ENCODE peak calls at places on chromosomes 11 and 22, in seven cellular contexts. One of them, this sample, is unnamed.

GRCh38 chr11:108239076-108239475 is 16.2 kb downstream of the ATM start:
- DNase-seq in fibroblast of pulmonary artery: no peak
- DNase-seq in activated CD4-positive, CD25-positive, alpha-beta regulatory T cell: no peak
- DNase-seq in ovary: no peak
- DNase-seq in left cardiac atrium: no peak
- DNase-seq in NCI-H1417 treated with DMSO at 0.1 percent for 48 hours: no peak
- DNase-seq in GOT3: no peak
- DNase-seq in this sample: peak

GRCh38 chr22:49754674-49755590 is 72.7 kb downstream of the BRD1 start:
- DNase-seq in fibroblast of pulmonary artery: no peak
- DNase-seq in activated CD4-positive, CD25-positive, alpha-beta regulatory T cell: no peak
- DNase-seq in ovary: no peak
- DNase-seq in left cardiac atrium: no peak
- DNase-seq in NCI-H1417 treated with DMSO at 0.1 percent for 48 hours: no peak
- DNase-seq in GOT3: no peak
- DNase-seq in this sample: no peak

GRCh38 chr11:78100276-78101040 is 20.8 kb upstream of the NDUFC2 start:
- DNase-seq in fibroblast of pulmonary artery: no peak
- DNase-seq in activated CD4-positive, CD25-positive, alpha-beta regulatory T cell: no peak
- DNase-seq in ovary: no peak
- DNase-seq in left cardiac atrium: no peak
- DNase-seq in NCI-H1417 treated with DMSO at 0.1 percent for 48 hours: no peak
- DNase-seq in GOT3: no peak
- DNase-seq in this sample: no peak

GRCh38 chr11:131511794-131512193 is 141.4 kb downstream of the NTM start:
- DNase-seq in fibroblast of pulmonary artery: no peak
- DNase-seq in activated CD4-positive, CD25-positive, alpha-beta regulatory T cell: no peak
- DNase-seq in ovary: no peak
- DNase-seq in left cardiac atrium: no peak
- DNase-seq in NCI-H1417 treated with DMSO at 0.1 percent for 48 hours: no peak
- DNase-seq in GOT3: no peak
- DNase-seq in this sample: no peak

GRCh38 chr11:45089251-45089650 is 57.2 kb upstream of the PRDM11 start:
- DNase-seq in fibroblast of pulmonary artery: peak
- DNase-seq in activated CD4-positive, CD25-positive, alpha-beta regulatory T cell: no peak
- DNase-seq in ovary: peak
- DNase-seq in left cardiac atrium: peak
- DNase-seq in NCI-H1417 treated with DMSO at 0.1 percent for 48 hours: no peak
- DNase-seq in GOT3: no peak
- DNase-seq in this sample: no peak

GRCh38 chr11:73342633-73343032 is 33.6 kb upstream of the RELT start:
- DNase-seq in fibroblast of pulmonary artery: no peak
- DNase-seq in activated CD4-positive, CD25-positive, alpha-beta regulatory T cell: no peak
- DNase-seq in ovary: no peak
- DNase-seq in left cardiac atrium: no peak
- DNase-seq in NCI-H1417 treated with DMSO at 0.1 percent for 48 hours: no peak
- DNase-seq in GOT3: no peak
- DNase-seq in this sample: no peak

GRCh38 chr11:65522640-65523322 is 2.1 kb upstream of the SCYL1 start:
- DNase-seq in fibroblast of pulmonary artery: peak
- DNase-seq in activated CD4-positive, CD25-positive, alpha-beta regulatory T cell: no peak
- DNase-seq in ovary: no peak
- DNase-seq in left cardiac atrium: no peak
- DNase-seq in NCI-H1417 treated with DMSO at 0.1 percent for 48 hours: no peak
- DNase-seq in GOT3: no peak
- DNase-seq in this sample: no peak

GRCh38 chr11:22338465-22338810 is 257 bp downstream of the SLC17A6 start:
- DNase-seq in fibroblast of pulmonary artery: no peak
- DNase-seq in activated CD4-positive, CD25-positive, alpha-beta regulatory T cell: no peak
- DNase-seq in ovary: no peak
- DNase-seq in left cardiac atrium: no peak
- DNase-seq in NCI-H1417 treated with DMSO at 0.1 percent for 48 hours: no peak
- DNase-seq in GOT3: no peak
- DNase-seq in this sample: no peak

GRCh38 chr11:33197915-33198727 is 36.8 kb upstream of the CSTF3 start:
- DNase-seq in fibroblast of pulmonary artery: peak
- DNase-seq in activated CD4-positive, CD25-positive, alpha-beta regulatory T cell: no peak
- DNase-seq in ovary: no peak
- DNase-seq in left cardiac atrium: no peak
- DNase-seq in NCI-H1417 treated with DMSO at 0.1 percent for 48 hours: no peak
- DNase-seq in GOT3: no peak
- DNase-seq in this sample: no peak

GRCh38 chr11:112812719-112813118 is 148.5 kb upstream of the NCAM1 start:
- DNase-seq in fibroblast of pulmonary artery: no peak
- DNase-seq in activated CD4-positive, CD25-positive, alpha-beta regulatory T cell: no peak
- DNase-seq in ovary: no peak
- DNase-seq in left cardiac atrium: no peak
- DNase-seq in NCI-H1417 treated with DMSO at 0.1 percent for 48 hours: no peak
- DNase-seq in GOT3: no peak
- DNase-seq in this sample: no peak

GRCh38 chr11:47924184-47924671 is 56.1 kb upstream of the PTPRJ start:
- DNase-seq in fibroblast of pulmonary artery: no peak
- DNase-seq in activated CD4-positive, CD25-positive, alpha-beta regulatory T cell: no peak
- DNase-seq in ovary: no peak
- DNase-seq in left cardiac atrium: no peak
- DNase-seq in NCI-H1417 treated with DMSO at 0.1 percent for 48 hours: no peak
- DNase-seq in GOT3: no peak
- DNase-seq in this sample: no peak

GRCh38 chr11:36361472-36361871 is 65.4 kb downstream of the PRR5L start:
- DNase-seq in fibroblast of pulmonary artery: peak
- DNase-seq in activated CD4-positive, CD25-positive, alpha-beta regulatory T cell: no peak
- DNase-seq in ovary: no peak
- DNase-seq in left cardiac atrium: no peak
- DNase-seq in NCI-H1417 treated with DMSO at 0.1 percent for 48 hours: no peak
- DNase-seq in GOT3: no peak
- DNase-seq in this sample: no peak

GRCh38 chr22:45686004-45686403 is 14.4 kb downstream of the ATXN10 start:
- DNase-seq in fibroblast of pulmonary artery: no peak
- DNase-seq in activated CD4-positive, CD25-positive, alpha-beta regulatory T cell: no peak
- DNase-seq in ovary: no peak
- DNase-seq in left cardiac atrium: no peak
- DNase-seq in NCI-H1417 treated with DMSO at 0.1 percent for 48 hours: no peak
- DNase-seq in GOT3: no peak
- DNase-seq in this sample: no peak

GRCh38 chr11:4677948-4678347 is 19.7 kb downstream of the OR51E2 start:
- DNase-seq in fibroblast of pulmonary artery: no peak
- DNase-seq in activated CD4-positive, CD25-positive, alpha-beta regulatory T cell: no peak
- DNase-seq in ovary: no peak
- DNase-seq in left cardiac atrium: no peak
- DNase-seq in NCI-H1417 treated with DMSO at 0.1 percent for 48 hours: peak
- DNase-seq in GOT3: no peak
- DNase-seq in this sample: no peak

GRCh38 chr11:46700251-46701077 is at the start of the genes ARHGAP1 and ZNF408:
- DNase-seq in fibroblast of pulmonary artery: peak
- DNase-seq in activated CD4-positive, CD25-positive, alpha-beta regulatory T cell: peak
- DNase-seq in ovary: peak
- DNase-seq in left cardiac atrium: peak
- DNase-seq in NCI-H1417 treated with DMSO at 0.1 percent for 48 hours: peak
- DNase-seq in GOT3: peak
- DNase-seq in this sample: peak